ENCODE peak calls at places on chromosomes 5 and 9, in eight cellular contexts. J, S, T, W, O, Q, Z and P are unnamed samples.

GRCh38 chr9:3288686-3289085 is 237.1 kb downstream of the RFX3 start:
- DNase-seq in J (no peak), T (no peak), O (no peak), Q (no peak), Z (no peak), W (no peak), S (no peak), P (no peak)

GRCh38 chr5:68200288-68200687 is 15.3 kb upstream of the PIK3R1 start:
- DNase-seq in T (no peak), Z (no peak), W (no peak), S (no peak), Q (no peak), J (no peak), O (no peak), P (no peak)

GRCh38 chr5:171295299-171295698 is 13.7 kb upstream of the TLX3 start:
- DNase-seq in W (no peak), Q (no peak), S (no peak), T (no peak), Z (no peak), O (no peak), J (no peak), P (no peak)

GRCh38 chr9:23717505-23717904 is 108.5 kb downstream of the ELAVL2 start:
- DNase-seq in Q (no peak), Z (no peak), W (no peak), T (no peak), J (no peak), S (no peak), O (no peak), P (no peak)

GRCh38 chr9:21576331-21577189 is 94.4 kb upstream of the IFNE start:
- DNase-seq in O (peak; percentile 47), S (no peak), W (no peak), Z (no peak), Q (no peak), J (no peak), T (no peak), P (no peak)

GRCh38 chr9:128972956-128973355 is 25.5 kb downstream of the NUP188 start:
- DNase-seq in Z (no peak), S (no peak), Q (no peak), J (no peak), W (no peak), O (no peak), T (no peak), P (no peak)

GRCh38 chr9:121840838-121841760 is 189.7 kb downstream of the DAB2IP start:
- DNase-seq in T (no peak), Z (no peak), S (no peak), W (no peak), J (no peak), O (no peak), Q (no peak), P (no peak)

GRCh38 chr5:43917925-43918324 is 314.9 kb downstream of the NNT start:
- DNase-seq in O (no peak), T (no peak), Z (no peak), S (peak; percentile 17), W (no peak), Q (no peak), J (no peak), P (no peak)

GRCh38 chr9:33245341-33245740 is 5.4 kb downstream of the SPINK4 start:
- DNase-seq in O (no peak), J (no peak), Z (no peak), T (peak; percentile 19), W (no peak), S (no peak), Q (no peak), P (no peak)
- H3K4me3 ChIP-seq in O (no peak overlapping the region), J (no peak overlapping the region), Z (no peak overlapping the region), T (no peak overlapping the region), W (no peak overlapping the region), S (no peak overlapping the region), Q (no peak overlapping the region), P (no peak overlapping the region)

DNA sequence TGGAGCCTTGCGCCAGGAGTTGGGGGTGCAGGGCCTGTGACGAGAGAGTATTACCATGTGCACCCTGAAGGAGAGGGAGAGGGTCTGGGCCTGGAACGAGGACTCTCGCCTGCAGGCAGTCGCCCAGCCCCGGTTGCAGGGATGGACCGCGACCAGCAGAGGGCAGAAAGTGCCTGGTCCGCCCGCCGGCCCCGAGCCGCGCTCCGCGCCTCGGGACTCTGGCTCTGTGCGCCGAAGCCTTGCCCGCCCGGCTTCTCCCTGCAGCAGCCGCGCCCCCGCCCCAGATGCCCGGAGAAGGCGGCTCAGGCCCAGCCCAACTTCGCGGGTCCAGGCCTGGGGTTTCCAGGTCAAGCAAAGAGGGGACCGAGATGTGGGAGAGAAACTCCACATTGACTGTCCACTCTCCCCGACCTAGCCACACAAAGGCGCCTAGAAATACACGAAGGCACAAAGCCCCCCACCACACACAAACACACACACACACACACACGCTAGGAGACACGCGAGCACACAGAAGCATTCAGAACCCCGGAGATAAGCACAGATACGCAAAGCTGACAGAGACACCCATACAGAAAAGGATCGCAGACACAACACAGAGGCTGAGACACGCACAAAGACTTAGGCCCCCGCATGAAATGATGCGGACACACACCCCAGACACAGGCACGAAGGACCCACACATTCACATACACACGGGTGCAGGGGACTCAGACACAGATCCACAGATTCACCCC is 2.0 kb upstream of the LMX1B start:
- DNase-seq in W (peak; percentile 55), S (peak; percentile 90), Z (peak; percentile 74), O (peak; percentile 88), Q (peak; percentile 32), T (peak; percentile 73), J (no peak), P (peak; percentile 97)
- H3K27me3 ChIP-seq in W (peaks cover 80% of the 10 kb centered on the region), S (peaks cover 94% of the 10 kb centered on the region), Z (no peaks in the 10 kb centered on the region), O (no peaks in the 10 kb centered on the region), Q (peaks cover 68% of the 10 kb centered on the region), T (peaks cover 91% of the 10 kb centered on the region), J (peaks cover 37% of the 10 kb centered on the region), P (peaks cover 80% of the 10 kb centered on the region)

GRCh38 chr9:18591261-18591660 is 117.3 kb downstream of the ADAMTSL1 start:
- DNase-seq in J (no peak), Z (no peak), O (no peak), T (no peak), Q (no peak), W (no peak), S (no peak), P (no peak)

GRCh38 chr9:18595597-18595996 is 121.6 kb downstream of the ADAMTSL1 start:
- DNase-seq in O (no peak), W (no peak), J (no peak), T (peak; percentile 72), S (no peak), Z (peak; percentile 63), Q (no peak), P (no peak)

GRCh38 chr9:18596920-18597319 is 123.0 kb downstream of the ADAMTSL1 start:
- DNase-seq in S (no peak), W (no peak), T (no peak), Z (no peak), O (no peak), J (no peak), Q (no peak), P (no peak)

DNA sequence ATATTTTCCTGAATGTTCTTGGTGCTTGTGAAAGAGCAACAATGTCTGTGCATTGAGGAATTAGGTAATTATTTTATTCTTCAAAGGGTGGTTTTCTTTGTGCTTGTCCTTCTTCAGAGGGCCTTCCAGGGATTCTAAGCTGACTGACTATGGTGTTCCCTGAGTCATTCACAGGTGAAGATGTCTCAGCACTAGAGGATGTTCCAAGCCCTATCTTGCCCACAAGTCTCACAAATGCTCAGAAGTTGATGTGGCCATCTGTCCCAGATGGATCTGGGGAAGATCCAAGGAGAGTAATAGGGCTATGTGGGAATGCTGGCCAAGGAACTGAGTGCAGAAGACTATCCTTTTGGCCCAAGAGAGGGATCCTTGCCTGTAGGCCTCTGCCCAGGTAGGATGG is 120.9 kb downstream of the ADAMTSL1 start:
- DNase-seq in Z (no peak), S (no peak), O (no peak), W (no peak), T (no peak), Q (no peak), J (no peak), P (no peak)
- H3K36me3 ChIP-seq in Z (no peaks in the 10 kb centered on the region), S (no peaks in the 10 kb centered on the region), O (no peaks in the 10 kb centered on the region), W (no peaks in the 10 kb centered on the region), T (no peaks in the 10 kb centered on the region), Q (no peaks in the 10 kb centered on the region), J (no peaks in the 10 kb centered on the region), P (no peaks in the 10 kb centered on the region)

DNA sequence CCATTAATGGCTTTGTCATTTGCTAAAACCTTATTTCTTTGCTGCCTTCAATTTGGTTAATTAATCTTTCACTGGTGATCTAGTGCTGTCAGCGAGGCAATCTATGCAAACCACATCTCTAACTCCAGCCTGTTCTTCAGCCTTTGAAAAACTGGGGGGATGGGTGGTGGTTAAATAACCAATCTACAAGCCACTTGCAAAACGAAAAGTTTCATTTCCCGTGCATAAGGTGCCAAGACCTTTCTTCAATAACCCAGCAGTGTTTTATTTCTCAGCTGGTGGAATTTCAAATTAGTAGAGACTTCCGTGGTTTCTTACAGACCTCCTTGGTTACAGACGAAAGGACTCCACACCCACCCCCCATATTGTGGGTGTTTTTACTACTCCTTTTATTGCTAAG is 379.5 kb downstream of the MLLT3 start:
- DNase-seq in T (no peak), Z (no peak), Q (no peak), O (no peak), S (peak; percentile 7), W (no peak), J (no peak), P (no peak)
- H3K4me3 ChIP-seq in T (no peak overlapping the region), Z (no peak overlapping the region), Q (no peak overlapping the region), O (no peak overlapping the region), S (no peak overlapping the region), W (no peak overlapping the region), J (no peak overlapping the region), P (no peak overlapping the region)